ENCODE peak calls at places on chromosomes 6 and 20, in eight cellular contexts. N is gastrocnemius medialis; M is CD8-positive, alpha-beta memory T cell; S is Panc1; L is body of pancreas; F is CD4-positive, alpha-beta memory T cell; T is adrenal gland; I is Peyer's patch. R is an unnamed sample.
A peak's percentile ranks its signal among the peaks of the same experiment; 100 is the strongest.

GRCh38 chr6:132669690-132670291 is 10.8 kb upstream of the TAAR1 start:
- DNase-seq in S (peak; percentile 24), N (no peak), M (peak; percentile 30), L (no peak), I (no peak), T (no peak), F (peak; percentile 38), R (no peak)

GRCh38 chr6:164378330-164378729 is 931.1 kb downstream of the C6orf118 start:
- DNase-seq in T (no peak), F (no peak), N (no peak), S (no peak), L (no peak), I (no peak), M (no peak), R (no peak)

GRCh38 chr6:158660331-158660730 is 10.5 kb downstream of the SYTL3 start:
- DNase-seq in N (no peak), L (peak; percentile 59), T (no peak), F (peak; percentile 70), S (no peak), M (peak; percentile 69), I (no peak), R (no peak)

GRCh38 chr20:16945619-16946018 is 197.5 kb downstream of the OTOR start:
- DNase-seq in I (no peak), S (no peak), T (no peak), F (no peak), N (no peak), M (no peak), L (no peak), R (no peak)

GRCh38 chr6:78598966-78599365 is 268.4 kb upstream of the IRAK1BP1 start:
- DNase-seq in I (no peak), L (no peak), T (no peak), M (no peak), S (peak; percentile 69), F (no peak), N (no peak), R (peak; percentile 88)

GRCh38 chr6:81847866-81848265 is 95.4 kb upstream of the TENT5A start:
- DNase-seq in T (no peak), M (no peak), S (no peak), N (no peak), F (no peak), L (no peak), I (no peak), R (no peak)

GRCh38 chr6:16711551-16712249 is 49.6 kb downstream of the ATXN1 start:
- DNase-seq in N (no peak), T (no peak), M (no peak), S (peak; percentile 82), F (peak; percentile 66), L (no peak), I (no peak), R (no peak)

GRCh38 chr6:105824732-105825131 is 261.4 kb upstream of the PRDM1 start:
- DNase-seq in S (no peak), N (no peak), M (no peak), T (no peak), I (no peak), F (no peak), L (no peak), R (peak; percentile 33)

GRCh38 chr6:83260577-83260976 is 67.4 kb downstream of the RWDD2A start:
- DNase-seq in N (no peak), F (no peak), M (no peak), T (no peak), I (no peak), S (no peak), L (no peak), R (no peak)

GRCh38 chr6:97913721-97914120 is 630.7 kb upstream of the MMS22L start:
- DNase-seq in N (no peak), I (no peak), M (no peak), T (no peak), L (no peak), F (no peak), S (no peak), R (no peak)

GRCh38 chr6:129980821-129981220 is 37.6 kb upstream of the L3MBTL3 start:
- DNase-seq in T (no peak), I (no peak), M (no peak), N (no peak), F (no peak), S (no peak), L (no peak), R (no peak)

GRCh38 chr6:163867518-163868292 is 453.2 kb downstream of the QKI start:
- DNase-seq in N (no peak), T (no peak), S (no peak), L (no peak), F (no peak), I (no peak), M (no peak), R (no peak)

GRCh38 chr6:30062471-30063178 is 1.6 kb downstream of the POLR1H start:
- DNase-seq in I (no peak), M (no peak), S (no peak), F (peak; percentile 30), N (no peak), L (no peak), T (no peak), R (no peak)

GRCh38 chr6:50718058-50718457 is 4.7 kb downstream of the TFAP2D start:
- DNase-seq in M (no peak), N (no peak), I (no peak), T (no peak), S (no peak), F (no peak), L (no peak), R (no peak)

GRCh38 chr6:44712353-44713147 is 325.0 kb downstream of the CDC5L start:
- DNase-seq in F (no peak), L (no peak), T (no peak), S (no peak), I (no peak), M (no peak), N (no peak), R (no peak)

GRCh38 chr6:89375427-89375868 is 22.9 kb upstream of the UBE2J1 start:
- DNase-seq in N (peak; percentile 84), I (peak; percentile 61), M (peak; percentile 85), S (no peak), F (peak; percentile 88), T (peak; percentile 35), L (peak; percentile 91), R (no peak)

DNA sequence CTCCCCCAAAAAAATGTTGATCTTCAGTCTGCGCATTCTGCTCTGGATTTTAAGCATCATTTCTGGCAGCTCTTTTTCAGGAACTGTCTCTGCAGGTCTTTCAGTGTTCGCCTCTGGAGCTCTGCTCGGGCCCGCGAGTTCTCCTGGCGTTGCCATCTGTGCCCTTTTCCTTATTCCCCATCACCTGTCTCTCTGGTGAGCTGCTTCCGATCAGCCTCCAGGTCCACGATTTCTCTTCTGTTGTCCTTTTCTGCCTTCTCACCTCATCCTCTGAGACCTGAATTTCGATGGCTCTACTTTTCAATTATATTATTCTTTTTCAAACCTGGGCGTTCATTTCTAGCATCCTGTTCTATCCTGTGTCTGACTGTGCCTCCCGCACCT is 590 bp upstream of the MAP1LC3A start:
- DNase-seq in M (no peak), T (no peak), L (no peak), N (no peak), S (no peak), I (no peak), F (no peak), R (no peak)
- H3K4me3 ChIP-seq in M (peak overlapping the region; percentile 78), T (peak overlapping the region; percentile 61), L (peak overlapping the region; percentile 42), N (peak overlapping the region; percentile 91), S (peak overlapping the region; percentile 81), I (peak overlapping the region; percentile 72), F (peak overlapping the region; percentile 45), R (peak overlapping the region; percentile 71)

GRCh38 chr6:25404693-25405169 is 125.6 kb downstream of the CARMIL1 start:
- DNase-seq in S (no peak), T (no peak), N (no peak), M (peak; percentile 56), F (peak; percentile 37), L (no peak), I (no peak), R (no peak)
- H3K4me3 ChIP-seq in S (no peak overlapping the region), T (no peak overlapping the region), N (no peak overlapping the region), M (peak overlapping the region; percentile 37), F (peak overlapping the region; percentile 9), L (no peak overlapping the region), I (peak overlapping the region; percentile 27), R (no peak overlapping the region)

GRCh38 chr6:41636803-41637178 is 1.5 kb upstream of the MDFI start:
- DNase-seq in M (no peak), T (peak; percentile 33), S (no peak), I (peak; percentile 81), N (no peak), L (peak; percentile 69), F (no peak), R (no peak)

GRCh38 chr6:41638801-41639555 is 710 bp downstream of the MDFI start:
- DNase-seq in M (no peak), N (no peak), L (no peak), S (no peak), F (no peak), T (no peak), I (no peak), R (no peak)

GRCh38 chr6:41635365-41635764 is 2.9 kb upstream of the MDFI start:
- DNase-seq in M (no peak), N (no peak), T (no peak), L (no peak), F (no peak), I (no peak), S (no peak), R (no peak)

GRCh38 chr6:41638002-41638800 is at the start of gene MDFI:
- DNase-seq in S (no peak), F (no peak), I (no peak), L (no peak), N (no peak), M (no peak), T (no peak), R (no peak)

DNA sequence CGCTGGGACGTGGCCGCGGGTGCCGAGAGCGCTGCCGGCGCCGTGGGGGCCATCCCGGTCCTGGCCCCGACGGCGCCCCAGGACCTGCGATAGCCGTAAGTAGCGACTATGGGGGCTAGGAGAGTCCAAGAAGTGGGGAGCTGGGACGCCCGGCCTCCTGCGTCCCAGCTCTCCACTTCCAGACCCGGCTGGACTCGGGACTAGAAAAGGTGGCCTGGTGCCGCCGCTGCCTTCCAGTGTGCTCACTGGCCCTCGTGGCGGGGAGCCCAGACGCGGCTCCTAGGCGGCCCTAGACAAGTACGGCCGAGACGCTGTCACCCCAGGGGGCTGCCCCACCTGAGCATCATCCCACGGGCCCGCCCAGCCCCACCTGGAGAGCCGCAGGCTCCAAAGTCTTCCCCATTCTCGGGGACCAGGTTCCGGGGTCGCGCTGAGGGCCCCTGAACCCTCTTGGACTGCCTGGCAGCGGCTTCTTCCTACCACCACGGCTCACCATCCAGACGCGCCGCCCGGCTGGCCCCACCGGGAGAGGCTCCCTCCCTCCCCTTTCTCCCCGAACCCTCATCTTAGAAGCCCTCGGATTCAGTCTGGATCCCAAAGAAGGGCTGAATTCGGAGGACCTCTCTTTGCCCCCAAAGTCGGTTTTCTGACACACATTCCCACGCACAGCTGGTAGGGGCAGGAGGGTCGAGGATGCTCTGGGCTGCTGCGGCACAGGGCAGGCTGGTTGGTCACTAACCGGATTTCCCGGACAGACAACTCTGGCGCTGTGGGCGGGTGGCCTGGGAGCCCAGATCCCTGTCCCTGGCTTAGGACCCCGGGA is 878 bp upstream of the MDFI start:
- DNase-seq in T (no peak), M (no peak), S (no peak), N (no peak), I (no peak), F (no peak), L (peak; percentile 20), R (no peak)
- H3K4me3 ChIP-seq in T (no peak overlapping the region), M (no peak overlapping the region), S (peak overlapping the region; percentile 8), N (peak overlapping the region; percentile 45), I (peak overlapping the region; percentile 44), F (no peak overlapping the region), L (no peak overlapping the region), R (peak overlapping the region; percentile 60)

DNA sequence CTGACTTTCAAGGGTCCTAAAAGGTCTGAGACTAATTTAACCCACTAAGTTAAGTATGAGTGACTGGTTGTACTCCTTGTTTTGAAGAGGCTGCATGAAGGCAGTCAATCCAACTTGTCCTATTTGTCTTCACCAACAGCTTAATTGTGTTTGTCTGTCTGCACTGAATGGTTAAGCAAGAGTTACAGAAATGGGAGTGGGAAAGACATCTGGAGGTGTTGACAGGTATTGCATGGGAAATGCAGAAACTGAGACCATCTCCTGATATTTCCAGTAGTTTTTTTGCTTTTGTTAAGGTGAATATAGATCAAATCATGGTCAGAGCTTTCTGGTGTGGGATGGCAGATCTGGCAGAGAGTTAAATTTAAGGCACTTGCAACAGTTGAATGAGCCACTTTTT is 6.5 kb downstream of the FUT9 start:
- DNase-seq in I (no peak), T (no peak), F (no peak), M (no peak), L (no peak), N (no peak), S (no peak), R (no peak)
- H3K4me3 ChIP-seq in I (no peak overlapping the region), T (no peak overlapping the region), F (no peak overlapping the region), M (no peak overlapping the region), L (no peak overlapping the region), N (no peak overlapping the region), S (no peak overlapping the region), R (no peak overlapping the region)